ENCODE peak calls at places on chromosomes 2 and 18, in ten cellular contexts. F is Peyer's patch, W is breast epithelium, U is fibroblast of lung, T is transverse colon, E is lower lobe of right lung, J is BE2C, O is MM.1S, C is iPS DF 6.9, N is Karpas-422. R is an unnamed sample. For H3K27me3, the result is how much of the 10 kb centered on the place peaks cover.

GRCh38 chr2:238320648-238321281 is 447 bp downstream of the TRAF3IP1 start:
- DNase-seq in T (no peak), J (no peak), U (peak), W (no peak), F (no peak), E (no peak), C (no peak), O (no peak), N (peak), R (peak)

GRCh38 chr2:120017201-120017600 is 4.3 kb downstream of the EPB41L5 start:
- DNase-seq in F (no peak), C (no peak), T (no peak), W (no peak), E (no peak), O (no peak), N (no peak), U (no peak), J (no peak), R (no peak)

GRCh38 chr2:230068658-230069080 is at the start of gene SLC16A14:
- DNase-seq in U (peak), F (peak), E (no peak), C (peak), T (peak), N (peak), J (peak), O (peak), W (no peak), R (no peak)

GRCh38 chr2:158127380-158127804 is 25.7 kb downstream of the UPP2 start:
- DNase-seq in U (no peak), F (no peak), C (no peak), O (no peak), E (no peak), W (no peak), J (no peak), N (no peak), T (no peak), R (no peak)

GRCh38 chr2:188114014-188114413 is 177.7 kb upstream of the GULP1 start:
- DNase-seq in N (no peak), J (no peak), U (peak), W (no peak), O (no peak), E (no peak), F (no peak), T (no peak), C (no peak), R (no peak)

GRCh38 chr18:48538531-48539405 is at the start of gene CTIF:
- DNase-seq in E (peak), J (peak), W (peak), N (peak), C (peak), U (peak), T (peak), O (peak), F (peak), R (peak)

GRCh38 chr2:132252894-132253264 is 91.1 kb upstream of the ANKRD30BL start:
- DNase-seq in T (no peak), F (no peak), C (no peak), U (no peak), E (no peak), O (no peak), W (no peak), J (no peak), N (no peak), R (peak)

GRCh38 chr2:160657206-160657605 is 163.6 kb upstream of the RBMS1 start:
- DNase-seq in N (no peak), W (no peak), C (no peak), T (no peak), J (no peak), O (no peak), E (no peak), U (peak), F (no peak), R (no peak)

GRCh38 chr2:98518106-98518505 is 73.4 kb downstream of the INPP4A start:
- DNase-seq in C (no peak), E (no peak), O (peak), U (peak), J (no peak), F (peak), T (peak), N (peak), W (no peak), R (peak)

GRCh38 chr2:224778474-224778877 is 62.3 kb upstream of the CCDC195 start:
- DNase-seq in U (peak), W (no peak), N (peak), C (peak), J (peak), E (no peak), O (peak), T (peak), F (peak), R (peak)

GRCh38 chr2:115739574-115739973 is 1297.1 kb downstream of the DPP10 start:
- DNase-seq in N (no peak), J (no peak), E (no peak), C (peak), W (no peak), O (no peak), U (no peak), T (no peak), F (no peak), R (peak)

GRCh38 chr2:238669581-238670340 is 178.1 kb upstream of the TWIST2 start:
- DNase-seq in W (no peak), C (no peak), E (no peak), U (no peak), J (no peak), F (no peak), O (peak), T (no peak), N (no peak), R (no peak)

GRCh38 chr2:233121856-233122255 is 61.7 kb downstream of the INPP5D start:
- DNase-seq in E (no peak), T (no peak), W (peak), J (no peak), C (no peak), O (no peak), N (no peak), F (no peak), U (no peak), R (no peak)

GRCh38 chr2:176003958-176004357 is 1.9 kb upstream of the LNPK start:
- DNase-seq in T (no peak), O (no peak), W (no peak), J (no peak), F (no peak), E (no peak), C (no peak), U (no peak), N (no peak), R (no peak)

GRCh38 chr18:25350561-25351201 is 1.3 kb downstream of the ZNF521 start:
- DNase-seq in O (peak), J (no peak), E (peak), U (peak), N (peak), T (peak), C (no peak), W (no peak), F (peak), R (peak)

GRCh38 chr18:77099501-77100370 is 32.8 kb downstream of the MBP start:
- DNase-seq in T (no peak), N (no peak), C (no peak), F (peak), U (no peak), W (no peak), J (no peak), O (no peak), E (no peak), R (no peak)

GRCh38 chr2:51919395-51919794 is 887.5 kb upstream of the NRXN1 start:
- DNase-seq in N (no peak), E (no peak), W (no peak), C (no peak), J (no peak), O (no peak), T (no peak), U (peak), F (no peak), R (no peak)

GRCh38 chr2:30758315-30758714 is 48.9 kb downstream of the CAPN13 start:
- DNase-seq in N (no peak), W (peak), O (no peak), J (peak), C (no peak), U (no peak), E (no peak), F (no peak), T (no peak), R (no peak)

GRCh38 chr18:29074147-29074546 is 897.2 kb upstream of the CDH2 start:
- DNase-seq in N (no peak), J (no peak), O (no peak), T (no peak), C (no peak), U (no peak), E (no peak), W (no peak), F (no peak), R (no peak)

GRCh38 chr2:100018794-100019193 is 123.6 kb downstream of the AFF3 start:
- DNase-seq in J (no peak), N (no peak), F (no peak), T (no peak), O (no peak), C (no peak), W (no peak), U (peak), E (no peak), R (no peak)

GRCh38 chr2:99643824-99644787 is 154.3 kb upstream of the REV1 start:
- DNase-seq in W (no peak), N (no peak), E (no peak), C (no peak), F (no peak), O (no peak), U (peak), J (peak), T (no peak), R (no peak)

GRCh38 chr2:206086683-206087350 is 843 bp upstream of the INO80D start:
- DNase-seq in E (no peak), U (peak), T (no peak), W (no peak), F (no peak), C (no peak), J (no peak), O (peak), N (peak), R (no peak)

GRCh38 chr2:191231995-191232394 is 13.2 kb upstream of the MYO1B start:
- DNase-seq in J (no peak), N (peak), W (no peak), T (no peak), C (no peak), F (no peak), U (peak), O (no peak), E (no peak), R (no peak)

GRCh38 chr2:219417374-219417773 is 803 bp upstream of the DES start:
- DNase-seq in O (no peak), T (no peak), E (no peak), W (no peak), N (no peak), F (no peak), U (no peak), C (no peak), J (no peak), R (no peak)

GRCh38 chr18:35174093-35174731 is 66.6 kb upstream of the ZNF397 start:
- DNase-seq in E (no peak), C (no peak), W (no peak), O (peak), U (no peak), F (no peak), N (peak), T (no peak), J (no peak), R (no peak)

GRCh38 chr2:240319221-240319854 is 116.1 kb upstream of the GPC1 start:
- DNase-seq in W (no peak), F (no peak), C (no peak), U (peak), J (no peak), T (no peak), N (no peak), E (no peak), O (no peak), R (peak)

GRCh38 chr2:39124770-39125075 is 3.9 kb upstream of the SOS1 start:
- DNase-seq in U (no peak), E (no peak), F (peak), O (no peak), J (no peak), T (no peak), C (no peak), N (peak), W (no peak), R (peak)

GRCh38 chr2:206275274-206276160 is 1.1 kb downstream of the ZDBF2 start:
- DNase-seq in F (no peak), E (no peak), J (no peak), N (no peak), W (no peak), C (no peak), U (peak), O (peak), T (no peak), R (peak)

GRCh38 chr2:173353556-173353955 is 1.1 kb upstream of the CDCA7 start:
- DNase-seq in U (no peak), C (no peak), E (no peak), N (peak), W (no peak), O (no peak), J (no peak), T (no peak), F (no peak), R (peak)

GRCh38 chr2:218293715-218294429 is 1.6 kb upstream of the TMBIM1 start:
- DNase-seq in U (no peak), C (no peak), N (no peak), W (no peak), J (no peak), T (no peak), E (no peak), F (no peak), O (no peak), R (no peak)

GRCh38 chr2:121173806-121174205 is 111.2 kb downstream of the TFCP2L1 start:
- DNase-seq in W (no peak), J (no peak), N (no peak), F (no peak), C (no peak), E (no peak), U (no peak), O (no peak), T (no peak), R (no peak)

GRCh38 chr18:11906181-11906580 is 1.9 kb downstream of the MPPE1 start:
- DNase-seq in N (no peak), E (no peak), O (no peak), F (no peak), C (no peak), W (no peak), J (no peak), T (no peak), U (no peak), R (no peak)

GRCh38 chr2:235049719-235050118 is 97.9 kb downstream of the SH3BP4 start:
- DNase-seq in W (peak), C (no peak), J (peak), O (no peak), U (no peak), F (no peak), N (no peak), E (no peak), T (no peak), R (no peak)

GRCh38 chr2:191666733-191667132 is 11.2 kb upstream of the NABP1 start:
- DNase-seq in T (no peak), J (no peak), C (no peak), N (no peak), W (no peak), F (no peak), U (no peak), E (no peak), O (peak), R (no peak)

GRCh38 chr2:8720741-8721140 is 38.9 kb downstream of the ID2 start:
- DNase-seq in F (no peak), W (no peak), J (no peak), T (no peak), U (no peak), N (no peak), E (no peak), O (no peak), C (no peak), R (no peak)

GRCh38 chr2:55056024-55056521 is 5.8 kb upstream of the RTN4 start:
- DNase-seq in J (peak), N (no peak), C (no peak), F (no peak), W (no peak), O (no peak), T (no peak), E (no peak), U (peak), R (peak)

GRCh38 chr2:48529189-48529588 is 765 bp upstream of the STON1 start:
- DNase-seq in C (no peak), T (no peak), W (no peak), E (no peak), F (no peak), J (no peak), N (no peak), U (no peak), O (no peak), R (peak)

GRCh38 chr2:48528431-48528830 is 1.5 kb upstream of the STON1 start:
- DNase-seq in O (no peak), U (no peak), J (no peak), E (no peak), W (no peak), N (no peak), F (no peak), T (no peak), C (no peak), R (no peak)

GRCh38 chr2:48530033-48530804 is at the start of gene STON1:
- DNase-seq in T (peak), J (peak), N (peak), W (no peak), F (no peak), E (peak), C (no peak), O (no peak), U (peak), R (peak)

GRCh38 chr2:48531141-48531648 is 1.2 kb downstream of the STON1 start:
- DNase-seq in C (no peak), F (no peak), O (no peak), W (no peak), T (no peak), N (no peak), E (no peak), J (peak), U (peak), R (peak)

GRCh38 chr2:48529676-48530032 is 300 bp upstream of the STON1 start:
- DNase-seq in U (no peak), O (no peak), F (no peak), W (no peak), N (no peak), T (no peak), E (no peak), J (no peak), C (no peak), R (no peak)
- H3K4me3 ChIP-seq in U (peak), O (no peak), F (peak), W (peak), N (no peak), T (peak), E (peak), J (peak), C (peak), R (peak)

GRCh38 chr2:201938816-201939180 is 94.9 kb upstream of the FZD7 start:
- DNase-seq in W (no peak), N (no peak), C (no peak), U (no peak), O (no peak), E (no peak), J (no peak), T (no peak), F (no peak), R (no peak)
- H3K27me3 ChIP-seq in W (under half), N (under half), C (under half), U (under half), O (under half), E (under half), J (under half), T (under half), F (under half), R (under half)

GRCh38 chr2:10305715-10306114 is 3.0 kb downstream of the HPCAL1 start:
- DNase-seq in C (no peak), E (no peak), N (peak), F (peak), W (no peak), U (no peak), J (peak), O (no peak), T (peak), R (peak)

GRCh38 chr2:10309286-10309685 is 6.6 kb downstream of the HPCAL1 start:
- DNase-seq in W (no peak), O (no peak), F (no peak), C (no peak), N (no peak), U (no peak), E (no peak), J (no peak), T (no peak), R (no peak)

GRCh38 chr2:10308866-10309265 is 6.2 kb downstream of the HPCAL1 start:
- DNase-seq in E (no peak), T (no peak), N (no peak), F (no peak), C (no peak), U (no peak), W (no peak), J (no peak), O (no peak), R (no peak)

GRCh38 chr2:10306901-10307463 is 4.3 kb downstream of the HPCAL1 start:
- DNase-seq in N (no peak), J (no peak), O (no peak), F (no peak), C (no peak), T (no peak), U (no peak), W (no peak), E (no peak), R (no peak)

DNA sequence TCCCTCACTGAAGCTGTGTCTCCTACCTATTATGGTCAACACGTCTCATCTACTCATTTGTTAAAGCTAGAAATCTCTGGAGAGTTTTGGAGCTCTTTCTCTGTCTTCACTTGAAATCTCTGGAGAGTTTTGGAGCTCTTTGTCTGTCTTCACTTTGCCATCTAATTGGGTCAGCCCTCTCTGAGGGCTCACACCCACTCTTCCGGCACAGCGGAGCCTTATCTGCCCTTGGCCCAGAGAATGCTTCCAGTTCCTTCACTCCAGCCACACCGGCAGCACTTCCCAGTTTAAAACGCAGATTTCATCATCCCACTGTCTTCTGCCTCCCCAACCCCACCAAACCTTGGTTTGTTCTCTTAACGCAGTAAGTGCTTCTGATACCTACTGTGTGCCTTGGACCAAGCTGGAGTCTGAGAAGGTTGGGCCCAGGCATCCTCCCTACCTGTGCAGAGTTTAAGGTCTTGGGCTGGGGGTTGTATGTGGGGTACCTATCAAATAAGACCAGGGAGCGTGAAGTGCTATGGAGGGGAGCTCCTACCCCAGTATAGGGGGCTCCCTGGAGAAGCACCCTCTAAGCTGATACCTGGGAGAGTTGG is 5.0 kb downstream of the HPCAL1 start:
- DNase-seq in C (no peak), T (no peak), U (no peak), J (no peak), N (no peak), W (no peak), O (no peak), F (no peak), E (peak), R (no peak)
- H3K4me3 ChIP-seq in C (no peak), T (no peak), U (no peak), J (peak), N (no peak), W (no peak), O (no peak), F (no peak), E (peak), R (no peak)

DNA sequence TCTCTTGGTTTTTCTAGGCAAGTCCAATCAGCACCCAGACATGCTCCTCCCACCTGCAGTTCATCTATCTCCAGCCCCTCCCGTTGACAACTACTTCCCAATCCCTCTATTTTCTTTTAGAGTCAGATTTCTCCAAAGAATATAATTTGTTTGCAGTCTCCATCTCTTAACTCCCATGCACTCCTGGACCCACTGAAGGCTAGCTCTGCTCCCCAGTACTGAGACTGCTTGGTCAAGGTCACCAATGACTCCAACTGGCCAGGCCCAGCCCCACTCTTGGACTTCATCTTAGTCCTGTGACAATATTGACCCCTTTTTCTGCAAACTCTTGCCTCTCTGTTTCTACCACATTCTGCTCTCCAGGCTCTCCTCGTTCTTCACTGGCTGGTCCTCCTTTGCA is 62.0 kb downstream of the BCL2L11 start:
- DNase-seq in N (no peak), O (no peak), F (no peak), J (no peak), U (no peak), T (no peak), C (no peak), E (no peak), W (no peak), R (no peak)
- H3K27me3 ChIP-seq in N (under half), O (under half), F (under half), J (under half), U (under half), T (under half), C (under half), E (under half), W (under half), R (under half)

DNA sequence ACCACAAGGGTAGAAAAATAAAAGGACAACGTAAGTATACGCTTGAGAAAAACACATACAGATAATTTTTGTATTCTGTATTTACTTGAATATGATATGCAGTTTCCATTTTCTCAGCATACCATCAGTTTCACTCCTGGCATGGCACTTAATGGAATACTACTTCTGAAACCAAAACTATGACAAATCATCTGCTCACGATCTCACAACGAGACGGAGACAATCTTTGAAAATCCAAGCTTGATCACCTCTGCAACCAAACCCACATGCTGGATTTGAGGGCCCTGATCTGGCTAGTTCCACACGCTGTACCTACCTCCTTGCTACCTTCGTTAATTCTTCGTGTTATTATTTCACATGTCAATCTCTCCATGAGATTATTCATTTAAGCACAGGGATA is 387.6 kb downstream of the NBAS start:
- DNase-seq in U (no peak), F (no peak), C (no peak), W (no peak), O (no peak), T (no peak), E (no peak), N (no peak), J (no peak), R (no peak)
- H3K4me3 ChIP-seq in U (no peak), F (no peak), C (no peak), W (no peak), O (no peak), T (no peak), E (no peak), N (no peak), J (no peak), R (no peak)